ENCODE peak calls at places on chromosomes 4 and X, in six cellular contexts. One of them, this sample, is unnamed.

GRCh38 chrX:131830400-131831184 is 192.5 kb upstream of the STK26 start:
- DNase-seq in DMS53: peak
- DNase-seq in GM19239: no peak
- DNase-seq in BJ: no peak
- DNase-seq in pancreas: peak
- DNase-seq in GM23248: peak
- DNase-seq in this sample: peak

GRCh38 chr4:128565565-128566186 is 243.8 kb upstream of the JADE1 start:
- DNase-seq in DMS53: peak
- DNase-seq in GM19239: no peak
- DNase-seq in BJ: no peak
- DNase-seq in pancreas: peak
- DNase-seq in GM23248: peak
- DNase-seq in this sample: peak

GRCh38 chr4:71366776-71367175 is 28.0 kb downstream of the SLC4A4 start:
- DNase-seq in DMS53: no peak
- DNase-seq in GM19239: no peak
- DNase-seq in BJ: no peak
- DNase-seq in pancreas: no peak
- DNase-seq in GM23248: no peak
- DNase-seq in this sample: no peak

GRCh38 chr4:140789752-140790151 is 33.6 kb upstream of the TBC1D9 start:
- DNase-seq in DMS53: no peak
- DNase-seq in GM19239: peak
- DNase-seq in BJ: no peak
- DNase-seq in pancreas: no peak
- DNase-seq in GM23248: peak
- DNase-seq in this sample: peak

GRCh38 chr4:33924239-33924638 is 2320.1 kb downstream of the ARAP2 start:
- DNase-seq in DMS53: peak
- DNase-seq in GM19239: no peak
- DNase-seq in BJ: peak
- DNase-seq in pancreas: no peak
- DNase-seq in GM23248: peak
- DNase-seq in this sample: peak

GRCh38 chrX:112734250-112734649 is 54.5 kb upstream of the LHFPL1 start:
- DNase-seq in DMS53: no peak
- DNase-seq in GM19239: no peak
- DNase-seq in BJ: no peak
- DNase-seq in pancreas: no peak
- DNase-seq in GM23248: peak
- DNase-seq in this sample: peak

GRCh38 chr4:173214661-173215060 is 46.0 kb downstream of the GALNT7 start:
- DNase-seq in DMS53: no peak
- DNase-seq in GM19239: no peak
- DNase-seq in BJ: no peak
- DNase-seq in pancreas: no peak
- DNase-seq in GM23248: no peak
- DNase-seq in this sample: peak

GRCh38 chr4:82050806-82051205 is 323.0 kb downstream of the HNRNPD start:
- DNase-seq in DMS53: no peak
- DNase-seq in GM19239: no peak
- DNase-seq in BJ: no peak
- DNase-seq in pancreas: no peak
- DNase-seq in GM23248: peak
- DNase-seq in this sample: no peak

GRCh38 chr4:128871948-128872347 is 62.4 kb downstream of the JADE1 start:
- DNase-seq in DMS53: no peak
- DNase-seq in GM19239: no peak
- DNase-seq in BJ: no peak
- DNase-seq in pancreas: no peak
- DNase-seq in GM23248: peak
- DNase-seq in this sample: peak

GRCh38 chrX:38796926-38797325 is 4.3 kb upstream of the MID1IP1 start:
- DNase-seq in DMS53: no peak
- DNase-seq in GM19239: no peak
- DNase-seq in BJ: no peak
- DNase-seq in pancreas: no peak
- DNase-seq in GM23248: peak
- DNase-seq in this sample: peak

GRCh38 chr4:38387348-38387747 is 276.7 kb upstream of the KLF3 start:
- DNase-seq in DMS53: peak
- DNase-seq in GM19239: no peak
- DNase-seq in BJ: no peak
- DNase-seq in pancreas: peak
- DNase-seq in GM23248: peak
- DNase-seq in this sample: peak

GRCh38 chr4:185017964-185018772 is at the start of gene HELT:
- DNase-seq in DMS53: peak
- DNase-seq in GM19239: no peak
- DNase-seq in BJ: no peak
- DNase-seq in pancreas: no peak
- DNase-seq in GM23248: no peak
- DNase-seq in this sample: no peak

GRCh38 chr4:2860391-2861348 is 17.0 kb downstream of the ADD1 start:
- DNase-seq in DMS53: no peak
- DNase-seq in GM19239: no peak
- DNase-seq in BJ: no peak
- DNase-seq in pancreas: no peak
- DNase-seq in GM23248: no peak
- DNase-seq in this sample: no peak

GRCh38 chrX:46254623-46255022 is 290.6 kb downstream of the ZNF674 start:
- DNase-seq in DMS53: no peak
- DNase-seq in GM19239: no peak
- DNase-seq in BJ: no peak
- DNase-seq in pancreas: no peak
- DNase-seq in GM23248: no peak
- DNase-seq in this sample: no peak

GRCh38 chrX:46295963-46296362 is 249.3 kb downstream of the ZNF674 start:
- DNase-seq in DMS53: no peak
- DNase-seq in GM19239: no peak
- DNase-seq in BJ: no peak
- DNase-seq in pancreas: no peak
- DNase-seq in GM23248: no peak
- DNase-seq in this sample: no peak

GRCh38 chr4:96170198-96170597 is 330.3 kb downstream of the PDHA2 start:
- DNase-seq in DMS53: no peak
- DNase-seq in GM19239: no peak
- DNase-seq in BJ: no peak
- DNase-seq in pancreas: no peak
- DNase-seq in GM23248: no peak
- DNase-seq in this sample: no peak

GRCh38 chr4:138910914-138911336 is 104.7 kb upstream of the NOCT start:
- DNase-seq in DMS53: peak
- DNase-seq in GM19239: no peak
- DNase-seq in BJ: peak
- DNase-seq in pancreas: peak
- DNase-seq in GM23248: peak
- DNase-seq in this sample: peak

GRCh38 chr4:139645458-139645857 is 20.2 kb upstream of the MGST2 start:
- DNase-seq in DMS53: no peak
- DNase-seq in GM19239: no peak
- DNase-seq in BJ: no peak
- DNase-seq in pancreas: no peak
- DNase-seq in GM23248: no peak
- DNase-seq in this sample: no peak

GRCh38 chr4:75678965-75679364 is 5.8 kb upstream of the G3BP2 start:
- DNase-seq in DMS53: no peak
- DNase-seq in GM19239: no peak
- DNase-seq in BJ: no peak
- DNase-seq in pancreas: no peak
- DNase-seq in GM23248: peak
- DNase-seq in this sample: peak

GRCh38 chrX:101368800-101369199 is 17.2 kb downstream of the BTK start:
- DNase-seq in DMS53: peak
- DNase-seq in GM19239: no peak
- DNase-seq in BJ: no peak
- DNase-seq in pancreas: no peak
- DNase-seq in GM23248: no peak
- DNase-seq in this sample: no peak

GRCh38 chr4:67549123-67549522 is 3.8 kb upstream of the CENPC start:
- DNase-seq in DMS53: peak
- DNase-seq in GM19239: no peak
- DNase-seq in BJ: no peak
- DNase-seq in pancreas: no peak
- DNase-seq in GM23248: peak
- DNase-seq in this sample: peak

GRCh38 chr4:110033994-110034393 is 121.3 kb downstream of the EGF start:
- DNase-seq in DMS53: no peak
- DNase-seq in GM19239: peak
- DNase-seq in BJ: no peak
- DNase-seq in pancreas: no peak
- DNase-seq in GM23248: no peak
- DNase-seq in this sample: no peak

GRCh38 chrX:150569155-150569477 is 695 bp downstream of the MTM1 start:
- DNase-seq in DMS53: peak
- DNase-seq in GM19239: no peak
- DNase-seq in BJ: no peak
- DNase-seq in pancreas: no peak
- DNase-seq in GM23248: peak
- DNase-seq in this sample: peak

GRCh38 chr4:47406408-47406807 is 57.1 kb downstream of the COMMD8 start:
- DNase-seq in DMS53: no peak
- DNase-seq in GM19239: no peak
- DNase-seq in BJ: no peak
- DNase-seq in pancreas: no peak
- DNase-seq in GM23248: no peak
- DNase-seq in this sample: no peak

GRCh38 chr4:866761-867390 is 40.9 kb upstream of the CPLX1 start:
- DNase-seq in DMS53: no peak
- DNase-seq in GM19239: no peak
- DNase-seq in BJ: no peak
- DNase-seq in pancreas: no peak
- DNase-seq in GM23248: no peak
- DNase-seq in this sample: peak

GRCh38 chr4:78293348-78293747 is 236.2 kb downstream of the FRAS1 start:
- DNase-seq in DMS53: no peak
- DNase-seq in GM19239: no peak
- DNase-seq in BJ: peak
- DNase-seq in pancreas: no peak
- DNase-seq in GM23248: peak
- DNase-seq in this sample: peak

GRCh38 chr4:136803430-136803829 is 728.9 kb downstream of the PCDH18 start:
- DNase-seq in DMS53: no peak
- DNase-seq in GM19239: no peak
- DNase-seq in BJ: no peak
- DNase-seq in pancreas: no peak
- DNase-seq in GM23248: no peak
- DNase-seq in this sample: no peak

GRCh38 chr4:53421791-53422190 is 44.4 kb downstream of the FIP1L1 start:
- DNase-seq in DMS53: no peak
- DNase-seq in GM19239: no peak
- DNase-seq in BJ: no peak
- DNase-seq in pancreas: no peak
- DNase-seq in GM23248: no peak
- DNase-seq in this sample: no peak